ENCODE peak calls at places on chromosomes 2 and 18, in seven cellular contexts. Z is MM.1S, H is IMR-90, X is GM23338, R is OCI-LY7, T is H9, K is GM23248. F is an unnamed sample. For H4K20me1, the result is how much of the 10 kb centered on the place peaks cover.

GRCh38 chr2:17059452-17059851 is 393.8 kb upstream of the CYRIA start:
- DNase-seq in K (no peak), H (no peak), R (no peak), T (no peak), Z (no peak), X (no peak), F (no peak)

GRCh38 chr2:229780856-229781773 is 66.8 kb upstream of the DNER start:
- DNase-seq in K (peak), R (peak), T (no peak), X (peak), Z (peak), H (peak), F (peak)

GRCh38 chr18:10860937-10861336 is 288.4 kb downstream of the PIEZO2 start:
- DNase-seq in K (no peak), T (no peak), H (peak), X (no peak), R (no peak), Z (no peak), F (peak)

GRCh38 chr18:51890762-51891161 is 449.2 kb upstream of the DCC start:
- DNase-seq in R (no peak), H (peak), T (no peak), K (peak), X (no peak), Z (no peak), F (peak)

GRCh38 chr18:31558567-31558966 is 33.1 kb upstream of the TTR start:
- DNase-seq in K (no peak), T (no peak), H (no peak), Z (no peak), R (no peak), X (no peak), F (no peak)

GRCh38 chr2:40283111-40283909 is 168.6 kb downstream of the SLC8A1 start:
- DNase-seq in T (no peak), Z (no peak), H (peak), R (peak), K (no peak), X (no peak), F (no peak)

GRCh38 chr2:167294031-167294774 is 405.9 kb downstream of the XIRP2 start:
- DNase-seq in Z (no peak), T (no peak), R (no peak), H (peak), X (peak), K (peak), F (peak)

GRCh38 chr2:175003875-175004729 is 1.1 kb downstream of the CHN1 start:
- DNase-seq in H (no peak), Z (no peak), T (peak), R (no peak), X (peak), K (peak), F (no peak)

GRCh38 chr2:112880696-112881095 is 30.3 kb upstream of the IL37 start:
- DNase-seq in K (no peak), H (peak), X (no peak), Z (no peak), R (peak), T (no peak), F (no peak)

GRCh38 chr2:3612639-3613523 is 18.0 kb downstream of the COLEC11 start:
- DNase-seq in X (no peak), Z (no peak), K (no peak), H (no peak), R (no peak), T (no peak), F (no peak)

GRCh38 chr2:187994464-187995331 is 297.0 kb upstream of the GULP1 start:
- DNase-seq in R (no peak), T (peak), K (peak), H (peak), X (no peak), Z (peak), F (peak)

GRCh38 chr2:20666364-20667150 is at the start of gene GDF7:
- DNase-seq in Z (no peak), H (no peak), T (peak), R (no peak), X (peak), K (no peak), F (no peak)
- H4K20me1 ChIP-seq in Z (under half), H (under half), T (under half), R (under half), X (under half), K (under half), F (under half)

GRCh38 chr2:70371753-70372152 is 69.9 kb upstream of the FAM136A start:
- DNase-seq in T (no peak), Z (no peak), X (no peak), H (peak), R (no peak), K (peak), F (no peak)
- H2AFZ ChIP-seq in T (no peak), Z (no peak), X (no peak), H (no peak), R (no peak), K (peak), F (no peak)

GRCh38 chr18:62755946-62756345 is 40.6 kb downstream of the PHLPP1 start:
- DNase-seq in R (no peak), H (no peak), T (no peak), K (no peak), X (no peak), Z (no peak), F (no peak)
- H4K20me1 ChIP-seq in R (under half), H (under half), T (under half), K (under half), X (under half), Z (under half), F (under half)

GRCh38 chr2:191569025-191569424 is 108.9 kb upstream of the NABP1 start:
- DNase-seq in R (no peak), K (no peak), T (peak), X (peak), Z (no peak), H (no peak), F (no peak)

GRCh38 chr2:191567229-191567628 is 110.7 kb upstream of the NABP1 start:
- DNase-seq in Z (no peak), X (no peak), K (no peak), R (no peak), T (no peak), H (no peak), F (no peak)

GRCh38 chr2:191560594-191560993 is 117.3 kb upstream of the NABP1 start:
- DNase-seq in H (no peak), K (no peak), Z (no peak), T (no peak), X (no peak), R (no peak), F (no peak)

GRCh38 chr2:191566347-191566746 is 111.6 kb upstream of the NABP1 start:
- DNase-seq in K (peak), Z (peak), H (peak), X (peak), T (peak), R (peak), F (peak)

GRCh38 chr2:191565647-191566198 is 112.2 kb upstream of the NABP1 start:
- DNase-seq in H (no peak), Z (no peak), K (no peak), R (no peak), X (no peak), T (no peak), F (peak)
- H2AFZ ChIP-seq in H (no peak), Z (no peak), K (no peak), R (no peak), X (peak), T (no peak), F (peak)

F was measured in hepatocyte.